ENCODE peak calls at places on chromosomes 3 and 15, in four cellular contexts. C is cardiac muscle cell, J is left ventricle myocardium inferior, Y is astrocyte. A is an unnamed sample.
A peak's percentile ranks its signal among the peaks of the same experiment; 100 is the strongest.

GRCh38 chr15:34437687-34438086 is at the start of gene GOLGA8A:
- DNase-seq in Y (peak; percentile 51), C (peak; percentile 65), J (peak; percentile 61), A (no peak)

GRCh38 chr15:74178326-74179100 is 5.0 kb downstream of the ISLR start:
- DNase-seq in C (no peak), J (no peak), Y (no peak), A (peak; percentile 43)

GRCh38 chr15:73988075-73988969 is 3.8 kb downstream of the STOML1 start:
- DNase-seq in C (no peak), J (no peak), Y (peak; percentile 53), A (peak; percentile 55)

GRCh38 chr3:82643948-82644347 is 882.5 kb upstream of the GBE1 start:
- DNase-seq in Y (peak; percentile 2), C (no peak), J (no peak), A (no peak)

GRCh38 chr3:124846189-124846588 is 41.0 kb downstream of the ITGB5 start:
- DNase-seq in C (peak; percentile 91), Y (peak; percentile 69), J (no peak), A (peak; percentile 79)

GRCh38 chr3:44104668-44105321 is 136.9 kb upstream of the TOPAZ1 start:
- DNase-seq in Y (peak; percentile 67), C (peak; percentile 5), J (no peak), A (no peak)

GRCh38 chr15:55742927-55743614 is at the start of gene PRTG:
- DNase-seq in C (peak; percentile 91), Y (peak; percentile 72), J (peak; percentile 81), A (peak; percentile 81)

GRCh38 chr15:65189102-65189740 is 4.1 kb upstream of the CLPX start:
- DNase-seq in J (no peak), C (peak; percentile 79), Y (peak; percentile 35), A (peak; percentile 63)

DNA sequence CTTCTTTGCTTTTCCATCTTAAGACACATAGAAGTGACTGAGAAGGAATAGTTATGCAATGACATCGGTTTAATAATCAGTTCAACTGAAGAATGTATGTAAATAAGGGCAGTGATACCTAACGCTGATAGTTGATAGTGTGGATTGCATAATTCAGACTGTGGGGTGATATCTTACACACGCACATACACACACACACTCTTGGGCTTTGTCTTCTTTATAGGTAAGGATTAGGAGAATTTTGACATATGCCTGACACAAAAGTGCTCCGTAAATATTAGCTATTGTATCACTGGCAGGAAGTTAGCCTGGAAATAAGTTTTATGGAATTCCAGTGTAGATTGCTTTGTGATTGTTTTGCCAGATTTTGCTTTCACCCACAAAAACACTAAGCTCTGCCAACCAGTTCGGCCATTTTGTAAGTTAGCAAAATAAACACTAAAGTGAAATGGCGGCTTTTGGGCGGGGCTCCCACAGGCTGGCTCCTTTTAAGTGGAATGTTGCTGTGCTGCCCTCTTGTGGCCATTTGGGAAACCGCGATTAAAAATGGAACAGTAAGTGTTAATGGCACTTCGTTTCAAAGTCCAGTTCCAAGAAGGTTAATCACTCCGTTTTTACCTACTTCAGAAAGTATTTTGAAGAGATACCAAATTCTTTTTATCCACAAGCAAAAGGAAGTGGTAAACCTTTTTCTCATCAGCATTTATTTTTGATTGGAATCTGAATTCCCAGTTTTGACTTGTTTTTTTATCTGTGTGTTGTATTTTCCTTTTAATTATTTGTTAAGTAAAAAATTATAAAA is 17.7 kb downstream of the CHD2 start:
- DNase-seq in C (peak; percentile 97), Y (peak; percentile 87), J (peak; percentile 93), A (peak; percentile 98)
- H3K4me3 ChIP-seq in C (no peak overlapping the region), Y (peak overlapping the region; percentile 4), J (peak overlapping the region; percentile 43), A (peak overlapping the region; percentile 3)

GRCh38 chr15:61528590-61528929 is 299.5 kb upstream of the RORA start:
- DNase-seq in C (peak; percentile 24), J (no peak), Y (no peak), A (no peak)
- H3K4me3 ChIP-seq in C (no peak overlapping the region), J (no peak overlapping the region), Y (no peak overlapping the region), A (no peak overlapping the region)

DNA sequence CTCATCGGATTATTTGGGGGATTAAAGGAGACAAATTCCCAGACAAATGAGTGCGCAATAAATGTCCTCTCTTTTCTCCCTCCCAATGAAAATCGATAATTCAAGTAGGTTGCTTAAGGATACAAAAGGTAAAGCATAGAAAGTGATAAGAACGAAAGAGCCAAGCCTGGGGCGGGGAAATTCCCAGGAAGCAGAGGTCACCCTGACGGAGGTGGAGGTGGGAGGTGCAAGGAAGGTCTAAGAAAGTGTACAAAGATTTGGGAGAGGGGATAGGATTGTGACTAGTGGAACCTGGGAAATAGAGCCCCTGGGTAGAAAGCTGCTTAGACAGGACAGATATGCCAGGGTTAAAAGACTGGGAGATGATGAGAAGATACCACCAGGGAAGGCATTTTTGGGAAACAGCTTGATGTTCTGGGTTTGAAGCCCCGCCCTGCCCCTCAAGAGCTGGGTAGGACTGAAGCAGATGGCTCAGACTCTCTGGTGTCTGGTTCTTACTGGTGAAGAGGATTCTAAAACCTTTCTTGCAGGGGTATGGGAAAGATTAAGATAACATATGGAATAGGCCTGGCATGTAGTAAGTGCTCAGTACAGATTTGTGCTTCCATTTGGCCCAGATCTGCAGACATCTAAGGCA is 1.1 kb upstream of the KLHL25 start:
- DNase-seq in J (no peak), C (no peak), Y (no peak), A (peak; percentile 39)
- H3K4me3 ChIP-seq in J (peak overlapping the region; percentile 91), C (no peak overlapping the region), Y (peak overlapping the region; percentile 50), A (peak overlapping the region; percentile 69)

GRCh38 chr3:150330872-150331271 is 77.2 kb upstream of the TSC22D2 start:
- DNase-seq in C (no peak), Y (no peak), J (no peak), A (no peak)

GRCh38 chr3:150333482-150333881 is 74.6 kb upstream of the TSC22D2 start:
- DNase-seq in J (no peak), C (no peak), Y (no peak), A (no peak)

GRCh38 chr3:150329408-150329807 is 78.7 kb upstream of the TSC22D2 start:
- DNase-seq in Y (no peak), C (no peak), J (no peak), A (no peak)

GRCh38 chr3:150330174-150330573 is 77.9 kb upstream of the TSC22D2 start:
- DNase-seq in C (no peak), Y (no peak), J (no peak), A (no peak)

DNA sequence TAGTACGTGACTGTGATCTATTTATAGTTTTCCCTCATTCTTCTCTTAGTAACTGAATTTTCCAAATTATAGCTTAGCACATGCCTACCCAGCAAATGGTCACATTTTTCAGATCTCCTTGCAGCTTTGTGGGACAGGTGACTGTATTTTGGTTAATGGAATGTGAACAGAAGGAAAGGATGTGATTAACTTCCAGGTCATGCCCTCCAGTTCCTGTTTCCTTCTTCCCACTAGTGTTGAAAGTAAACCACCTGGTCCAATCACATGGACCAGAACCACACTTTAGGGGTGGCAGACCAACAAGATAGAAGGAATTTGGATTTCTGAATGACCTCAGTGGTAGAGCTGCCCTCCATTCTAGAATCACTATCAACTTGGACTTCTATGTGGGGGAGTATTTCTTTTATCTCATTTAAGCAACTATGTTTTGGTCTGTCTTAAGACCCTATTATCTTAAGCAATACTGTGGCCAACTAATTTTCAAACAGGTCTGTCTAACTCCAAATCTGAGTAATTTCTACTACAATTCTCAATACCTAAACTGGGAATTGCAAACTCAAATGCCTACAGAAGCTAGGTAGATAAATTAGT is 76.0 kb upstream of the TSC22D2 start:
- DNase-seq in J (no peak), Y (no peak), C (no peak), A (no peak)
- H3K4me3 ChIP-seq in J (no peak overlapping the region), Y (no peak overlapping the region), C (no peak overlapping the region), A (no peak overlapping the region)

A was measured in sigmoid colon.